ENCODE peak calls at places on chromosomes 12 and 14, in seven cellular contexts. One of them, this sample, is unnamed.

GRCh38 chr14:57085801-57086200 is 182.9 kb downstream of the EXOC5 start:
- DNase-seq in fibroblast of the conjunctiva: no peak
- DNase-seq in hippocampal formation: no peak
- DNase-seq in left colon: no peak
- DNase-seq in stimulated activated CD4-positive, alpha-beta T cell treated with anti-CD3 and anti-CD28 coated beads, Interleukin-1b, Interleukin-23, amount 100 ng/mL, for 1 hour: no peak
- DNase-seq in hepatic stellate cell: no peak
- DNase-seq in HAP-1: no peak
- DNase-seq in this sample: no peak

GRCh38 chr12:122669397-122670070 is 33.6 kb downstream of the HCAR2 start:
- DNase-seq in fibroblast of the conjunctiva: peak
- DNase-seq in hippocampal formation: no peak
- DNase-seq in left colon: no peak
- DNase-seq in stimulated activated CD4-positive, alpha-beta T cell treated with anti-CD3 and anti-CD28 coated beads, Interleukin-1b, Interleukin-23, amount 100 ng/mL, for 1 hour: no peak
- DNase-seq in hepatic stellate cell: peak
- DNase-seq in HAP-1: no peak
- DNase-seq in this sample: no peak

GRCh38 chr12:6430990-6431353 is 13.8 kb upstream of the CD27 start:
- DNase-seq in fibroblast of the conjunctiva: no peak
- DNase-seq in hippocampal formation: no peak
- DNase-seq in left colon: no peak
- DNase-seq in stimulated activated CD4-positive, alpha-beta T cell treated with anti-CD3 and anti-CD28 coated beads, Interleukin-1b, Interleukin-23, amount 100 ng/mL, for 1 hour: no peak
- DNase-seq in hepatic stellate cell: peak
- DNase-seq in HAP-1: no peak
- DNase-seq in this sample: no peak

GRCh38 chr14:104174051-104174450 is 35.7 kb downstream of the KIF26A start:
- DNase-seq in fibroblast of the conjunctiva: no peak
- DNase-seq in hippocampal formation: no peak
- DNase-seq in left colon: no peak
- DNase-seq in stimulated activated CD4-positive, alpha-beta T cell treated with anti-CD3 and anti-CD28 coated beads, Interleukin-1b, Interleukin-23, amount 100 ng/mL, for 1 hour: no peak
- DNase-seq in hepatic stellate cell: no peak
- DNase-seq in HAP-1: no peak
- DNase-seq in this sample: no peak

GRCh38 chr12:114136656-114137055 is 170.5 kb upstream of the RBM19 start:
- DNase-seq in fibroblast of the conjunctiva: no peak
- DNase-seq in hippocampal formation: no peak
- DNase-seq in left colon: no peak
- DNase-seq in stimulated activated CD4-positive, alpha-beta T cell treated with anti-CD3 and anti-CD28 coated beads, Interleukin-1b, Interleukin-23, amount 100 ng/mL, for 1 hour: no peak
- DNase-seq in hepatic stellate cell: no peak
- DNase-seq in HAP-1: no peak
- DNase-seq in this sample: no peak

GRCh38 chr12:97386133-97386581 is 76.4 kb upstream of the RMST start:
- DNase-seq in fibroblast of the conjunctiva: no peak
- DNase-seq in hippocampal formation: peak
- DNase-seq in left colon: no peak
- DNase-seq in stimulated activated CD4-positive, alpha-beta T cell treated with anti-CD3 and anti-CD28 coated beads, Interleukin-1b, Interleukin-23, amount 100 ng/mL, for 1 hour: no peak
- DNase-seq in hepatic stellate cell: no peak
- DNase-seq in HAP-1: no peak
- DNase-seq in this sample: no peak

GRCh38 chr14:34110531-34110930 is 159.7 kb upstream of the EGLN3 start:
- DNase-seq in fibroblast of the conjunctiva: no peak
- DNase-seq in hippocampal formation: no peak
- DNase-seq in left colon: no peak
- DNase-seq in stimulated activated CD4-positive, alpha-beta T cell treated with anti-CD3 and anti-CD28 coated beads, Interleukin-1b, Interleukin-23, amount 100 ng/mL, for 1 hour: no peak
- DNase-seq in hepatic stellate cell: no peak
- DNase-seq in HAP-1: no peak
- DNase-seq in this sample: no peak

GRCh38 chr12:41339784-41340183 is 151.7 kb downstream of the PDZRN4 start:
- DNase-seq in fibroblast of the conjunctiva: no peak
- DNase-seq in hippocampal formation: no peak
- DNase-seq in left colon: no peak
- DNase-seq in stimulated activated CD4-positive, alpha-beta T cell treated with anti-CD3 and anti-CD28 coated beads, Interleukin-1b, Interleukin-23, amount 100 ng/mL, for 1 hour: no peak
- DNase-seq in hepatic stellate cell: no peak
- DNase-seq in HAP-1: no peak
- DNase-seq in this sample: no peak

GRCh38 chr12:96189781-96190180 is 4.4 kb upstream of the ELK3 start:
- DNase-seq in fibroblast of the conjunctiva: no peak
- DNase-seq in hippocampal formation: no peak
- DNase-seq in left colon: no peak
- DNase-seq in stimulated activated CD4-positive, alpha-beta T cell treated with anti-CD3 and anti-CD28 coated beads, Interleukin-1b, Interleukin-23, amount 100 ng/mL, for 1 hour: no peak
- DNase-seq in hepatic stellate cell: no peak
- DNase-seq in HAP-1: no peak
- DNase-seq in this sample: no peak

GRCh38 chr12:130969223-130969622 is 15.5 kb downstream of the ADGRD1 start:
- DNase-seq in fibroblast of the conjunctiva: no peak
- DNase-seq in hippocampal formation: no peak
- DNase-seq in left colon: peak
- DNase-seq in stimulated activated CD4-positive, alpha-beta T cell treated with anti-CD3 and anti-CD28 coated beads, Interleukin-1b, Interleukin-23, amount 100 ng/mL, for 1 hour: no peak
- DNase-seq in hepatic stellate cell: no peak
- DNase-seq in HAP-1: no peak
- DNase-seq in this sample: no peak

GRCh38 chr12:71195338-71195896 is 37.6 kb upstream of the TSPAN8 start:
- DNase-seq in fibroblast of the conjunctiva: no peak
- DNase-seq in hippocampal formation: no peak
- DNase-seq in left colon: no peak
- DNase-seq in stimulated activated CD4-positive, alpha-beta T cell treated with anti-CD3 and anti-CD28 coated beads, Interleukin-1b, Interleukin-23, amount 100 ng/mL, for 1 hour: no peak
- DNase-seq in hepatic stellate cell: no peak
- DNase-seq in HAP-1: no peak
- DNase-seq in this sample: no peak

GRCh38 chr12:52729147-52729546 is 25.8 kb upstream of the KRT77 start:
- DNase-seq in fibroblast of the conjunctiva: no peak
- DNase-seq in hippocampal formation: no peak
- DNase-seq in left colon: no peak
- DNase-seq in stimulated activated CD4-positive, alpha-beta T cell treated with anti-CD3 and anti-CD28 coated beads, Interleukin-1b, Interleukin-23, amount 100 ng/mL, for 1 hour: no peak
- DNase-seq in hepatic stellate cell: no peak
- DNase-seq in HAP-1: no peak
- DNase-seq in this sample: no peak

GRCh38 chr14:92933481-92933880 is 10.5 kb downstream of the CHGA start:
- DNase-seq in fibroblast of the conjunctiva: no peak
- DNase-seq in hippocampal formation: no peak
- DNase-seq in left colon: no peak
- DNase-seq in stimulated activated CD4-positive, alpha-beta T cell treated with anti-CD3 and anti-CD28 coated beads, Interleukin-1b, Interleukin-23, amount 100 ng/mL, for 1 hour: no peak
- DNase-seq in hepatic stellate cell: no peak
- DNase-seq in HAP-1: no peak
- DNase-seq in this sample: no peak

GRCh38 chr12:12582895-12583303 is 20.2 kb upstream of the DUSP16 start:
- DNase-seq in fibroblast of the conjunctiva: no peak
- DNase-seq in hippocampal formation: no peak
- DNase-seq in left colon: no peak
- DNase-seq in stimulated activated CD4-positive, alpha-beta T cell treated with anti-CD3 and anti-CD28 coated beads, Interleukin-1b, Interleukin-23, amount 100 ng/mL, for 1 hour: no peak
- DNase-seq in hepatic stellate cell: no peak
- DNase-seq in HAP-1: no peak
- DNase-seq in this sample: no peak

GRCh38 chr12:102172436-102172835 is 25.2 kb downstream of the PMCH start:
- DNase-seq in fibroblast of the conjunctiva: peak
- DNase-seq in hippocampal formation: no peak
- DNase-seq in left colon: no peak
- DNase-seq in stimulated activated CD4-positive, alpha-beta T cell treated with anti-CD3 and anti-CD28 coated beads, Interleukin-1b, Interleukin-23, amount 100 ng/mL, for 1 hour: no peak
- DNase-seq in hepatic stellate cell: peak
- DNase-seq in HAP-1: no peak
- DNase-seq in this sample: no peak

GRCh38 chr12:65324551-65324950 is 46.1 kb downstream of the MSRB3 start:
- DNase-seq in fibroblast of the conjunctiva: no peak
- DNase-seq in hippocampal formation: no peak
- DNase-seq in left colon: no peak
- DNase-seq in stimulated activated CD4-positive, alpha-beta T cell treated with anti-CD3 and anti-CD28 coated beads, Interleukin-1b, Interleukin-23, amount 100 ng/mL, for 1 hour: no peak
- DNase-seq in hepatic stellate cell: no peak
- DNase-seq in HAP-1: no peak
- DNase-seq in this sample: no peak

GRCh38 chr14:93725002-93725582 is 63.2 kb downstream of the PRIMA1 start:
- DNase-seq in fibroblast of the conjunctiva: no peak
- DNase-seq in hippocampal formation: no peak
- DNase-seq in left colon: no peak
- DNase-seq in stimulated activated CD4-positive, alpha-beta T cell treated with anti-CD3 and anti-CD28 coated beads, Interleukin-1b, Interleukin-23, amount 100 ng/mL, for 1 hour: no peak
- DNase-seq in hepatic stellate cell: no peak
- DNase-seq in HAP-1: no peak
- DNase-seq in this sample: no peak

GRCh38 chr12:22658214-22658613 is 33.2 kb downstream of the ETNK1 start:
- DNase-seq in fibroblast of the conjunctiva: no peak
- DNase-seq in hippocampal formation: no peak
- DNase-seq in left colon: no peak
- DNase-seq in stimulated activated CD4-positive, alpha-beta T cell treated with anti-CD3 and anti-CD28 coated beads, Interleukin-1b, Interleukin-23, amount 100 ng/mL, for 1 hour: no peak
- DNase-seq in hepatic stellate cell: no peak
- DNase-seq in HAP-1: no peak
- DNase-seq in this sample: no peak

GRCh38 chr12:56836800-56837663 is 73.9 kb downstream of the HSD17B6 start:
- DNase-seq in fibroblast of the conjunctiva: peak
- DNase-seq in hippocampal formation: no peak
- DNase-seq in left colon: no peak
- DNase-seq in stimulated activated CD4-positive, alpha-beta T cell treated with anti-CD3 and anti-CD28 coated beads, Interleukin-1b, Interleukin-23, amount 100 ng/mL, for 1 hour: no peak
- DNase-seq in hepatic stellate cell: no peak
- DNase-seq in HAP-1: no peak
- DNase-seq in this sample: no peak

GRCh38 chr12:49038291-49038955 is 19.8 kb upstream of the PRKAG1 start:
- DNase-seq in fibroblast of the conjunctiva: no peak
- DNase-seq in hippocampal formation: no peak
- DNase-seq in left colon: no peak
- DNase-seq in stimulated activated CD4-positive, alpha-beta T cell treated with anti-CD3 and anti-CD28 coated beads, Interleukin-1b, Interleukin-23, amount 100 ng/mL, for 1 hour: no peak
- DNase-seq in hepatic stellate cell: no peak
- DNase-seq in HAP-1: no peak
- DNase-seq in this sample: no peak

GRCh38 chr14:51041117-51041531 is 53.8 kb downstream of the TRIM9 start:
- DNase-seq in fibroblast of the conjunctiva: no peak
- DNase-seq in hippocampal formation: no peak
- DNase-seq in left colon: no peak
- DNase-seq in stimulated activated CD4-positive, alpha-beta T cell treated with anti-CD3 and anti-CD28 coated beads, Interleukin-1b, Interleukin-23, amount 100 ng/mL, for 1 hour: no peak
- DNase-seq in hepatic stellate cell: no peak
- DNase-seq in HAP-1: no peak
- DNase-seq in this sample: no peak

GRCh38 chr12:57476993-57477709 is 2.5 kb downstream of the ARHGAP9 start:
- DNase-seq in fibroblast of the conjunctiva: no peak
- DNase-seq in hippocampal formation: no peak
- DNase-seq in left colon: no peak
- DNase-seq in stimulated activated CD4-positive, alpha-beta T cell treated with anti-CD3 and anti-CD28 coated beads, Interleukin-1b, Interleukin-23, amount 100 ng/mL, for 1 hour: no peak
- DNase-seq in hepatic stellate cell: no peak
- DNase-seq in HAP-1: no peak
- DNase-seq in this sample: no peak

GRCh38 chr14:80567905-80568512 is 356.7 kb upstream of the DIO2 start:
- DNase-seq in fibroblast of the conjunctiva: no peak
- DNase-seq in hippocampal formation: no peak
- DNase-seq in left colon: no peak
- DNase-seq in stimulated activated CD4-positive, alpha-beta T cell treated with anti-CD3 and anti-CD28 coated beads, Interleukin-1b, Interleukin-23, amount 100 ng/mL, for 1 hour: no peak
- DNase-seq in hepatic stellate cell: no peak
- DNase-seq in HAP-1: peak
- DNase-seq in this sample: no peak

GRCh38 chr12:71220295-71220694 is 62.5 kb upstream of the TSPAN8 start:
- DNase-seq in fibroblast of the conjunctiva: no peak
- DNase-seq in hippocampal formation: no peak
- DNase-seq in left colon: no peak
- DNase-seq in stimulated activated CD4-positive, alpha-beta T cell treated with anti-CD3 and anti-CD28 coated beads, Interleukin-1b, Interleukin-23, amount 100 ng/mL, for 1 hour: no peak
- DNase-seq in hepatic stellate cell: no peak
- DNase-seq in HAP-1: no peak
- DNase-seq in this sample: no peak

GRCh38 chr12:106235770-106236169 is 12.1 kb downstream of the CKAP4 start:
- DNase-seq in fibroblast of the conjunctiva: no peak
- DNase-seq in hippocampal formation: no peak
- DNase-seq in left colon: no peak
- DNase-seq in stimulated activated CD4-positive, alpha-beta T cell treated with anti-CD3 and anti-CD28 coated beads, Interleukin-1b, Interleukin-23, amount 100 ng/mL, for 1 hour: no peak
- DNase-seq in hepatic stellate cell: no peak
- DNase-seq in HAP-1: no peak
- DNase-seq in this sample: no peak

GRCh38 chr12:105385141-105385540 is 54.6 kb downstream of the C12orf75 start:
- DNase-seq in fibroblast of the conjunctiva: no peak
- DNase-seq in hippocampal formation: no peak
- DNase-seq in left colon: no peak
- DNase-seq in stimulated activated CD4-positive, alpha-beta T cell treated with anti-CD3 and anti-CD28 coated beads, Interleukin-1b, Interleukin-23, amount 100 ng/mL, for 1 hour: no peak
- DNase-seq in hepatic stellate cell: no peak
- DNase-seq in HAP-1: no peak
- DNase-seq in this sample: no peak

GRCh38 chr12:131917711-131918306 is 11.3 kb upstream of the PUS1 start:
- DNase-seq in fibroblast of the conjunctiva: no peak
- DNase-seq in hippocampal formation: no peak
- DNase-seq in left colon: no peak
- DNase-seq in stimulated activated CD4-positive, alpha-beta T cell treated with anti-CD3 and anti-CD28 coated beads, Interleukin-1b, Interleukin-23, amount 100 ng/mL, for 1 hour: no peak
- DNase-seq in hepatic stellate cell: no peak
- DNase-seq in HAP-1: no peak
- DNase-seq in this sample: no peak

GRCh38 chr12:53756300-53757094 is 4.7 kb upstream of the CISTR start:
- DNase-seq in fibroblast of the conjunctiva: no peak
- DNase-seq in hippocampal formation: no peak
- DNase-seq in left colon: no peak
- DNase-seq in stimulated activated CD4-positive, alpha-beta T cell treated with anti-CD3 and anti-CD28 coated beads, Interleukin-1b, Interleukin-23, amount 100 ng/mL, for 1 hour: no peak
- DNase-seq in hepatic stellate cell: no peak
- DNase-seq in HAP-1: no peak
- DNase-seq in this sample: no peak

GRCh38 chr12:12534134-12534866 is 28.4 kb downstream of the DUSP16 start:
- DNase-seq in fibroblast of the conjunctiva: no peak
- DNase-seq in hippocampal formation: no peak
- DNase-seq in left colon: no peak
- DNase-seq in stimulated activated CD4-positive, alpha-beta T cell treated with anti-CD3 and anti-CD28 coated beads, Interleukin-1b, Interleukin-23, amount 100 ng/mL, for 1 hour: no peak
- DNase-seq in hepatic stellate cell: no peak
- DNase-seq in HAP-1: no peak
- DNase-seq in this sample: no peak

GRCh38 chr12:113273053-113273725 is 51.9 kb downstream of the TPCN1 start:
- DNase-seq in fibroblast of the conjunctiva: no peak
- DNase-seq in hippocampal formation: no peak
- DNase-seq in left colon: no peak
- DNase-seq in stimulated activated CD4-positive, alpha-beta T cell treated with anti-CD3 and anti-CD28 coated beads, Interleukin-1b, Interleukin-23, amount 100 ng/mL, for 1 hour: no peak
- DNase-seq in hepatic stellate cell: no peak
- DNase-seq in HAP-1: no peak
- DNase-seq in this sample: no peak

GRCh38 chr12:131982041-131982440 is 32.3 kb downstream of the EP400 start:
- DNase-seq in fibroblast of the conjunctiva: no peak
- DNase-seq in hippocampal formation: no peak
- DNase-seq in left colon: no peak
- DNase-seq in stimulated activated CD4-positive, alpha-beta T cell treated with anti-CD3 and anti-CD28 coated beads, Interleukin-1b, Interleukin-23, amount 100 ng/mL, for 1 hour: no peak
- DNase-seq in hepatic stellate cell: no peak
- DNase-seq in HAP-1: no peak
- DNase-seq in this sample: no peak

GRCh38 chr14:41586237-41586636 is 20.4 kb upstream of the LRFN5 start:
- DNase-seq in fibroblast of the conjunctiva: no peak
- DNase-seq in hippocampal formation: no peak
- DNase-seq in left colon: no peak
- DNase-seq in stimulated activated CD4-positive, alpha-beta T cell treated with anti-CD3 and anti-CD28 coated beads, Interleukin-1b, Interleukin-23, amount 100 ng/mL, for 1 hour: no peak
- DNase-seq in hepatic stellate cell: no peak
- DNase-seq in HAP-1: no peak
- DNase-seq in this sample: no peak

GRCh38 chr14:64684091-64684490 is 20.1 kb upstream of the PLEKHG3 start:
- DNase-seq in fibroblast of the conjunctiva: no peak
- DNase-seq in hippocampal formation: no peak
- DNase-seq in left colon: no peak
- DNase-seq in stimulated activated CD4-positive, alpha-beta T cell treated with anti-CD3 and anti-CD28 coated beads, Interleukin-1b, Interleukin-23, amount 100 ng/mL, for 1 hour: no peak
- DNase-seq in hepatic stellate cell: no peak
- DNase-seq in HAP-1: no peak
- DNase-seq in this sample: no peak

GRCh38 chr14:60654303-60654925 is 5.1 kb upstream of the SIX1 start:
- DNase-seq in fibroblast of the conjunctiva: no peak
- DNase-seq in hippocampal formation: no peak
- DNase-seq in left colon: no peak
- DNase-seq in stimulated activated CD4-positive, alpha-beta T cell treated with anti-CD3 and anti-CD28 coated beads, Interleukin-1b, Interleukin-23, amount 100 ng/mL, for 1 hour: no peak
- DNase-seq in hepatic stellate cell: no peak
- DNase-seq in HAP-1: no peak
- DNase-seq in this sample: peak